ENCODE peak calls at places on chromosomes 5 and 9, in five cellular contexts. I is H1, A is H9, E is mesendoderm, T is neuronal stem cell. R is an unnamed sample.

GRCh38 chr5:91977599-91977998 is 594.5 kb upstream of the ARRDC3 start:
- DNase-seq in I (no peak), A (no peak), E (peak; percentile 14), T (no peak), R (no peak)

GRCh38 chr9:134951461-134951860 is 33.7 kb upstream of the FCN1 start:
- DNase-seq in I (no peak), A (no peak), E (no peak), T (no peak), R (no peak)

GRCh38 chr5:73513996-73514395 is 15.8 kb downstream of the BTF3 start:
- DNase-seq in I (no peak), A (no peak), E (no peak), T (no peak), R (no peak)

GRCh38 chr9:95650720-95651119 is 133.9 kb upstream of the PTCH1 start:
- DNase-seq in I (no peak), A (no peak), E (no peak), T (no peak), R (no peak)

GRCh38 chr9:4714266-4715016 is 26.6 kb downstream of the AK3 start:
- DNase-seq in I (no peak), A (no peak), E (no peak), T (no peak), R (peak; percentile 50)

GRCh38 chr9:112041199-112041535 is 133.9 kb downstream of the SUSD1 start:
- DNase-seq in I (no peak), A (no peak), E (no peak), T (no peak), R (no peak)

GRCh38 chr9:5628530-5629311 is at the start of gene RIC1:
- DNase-seq in I (peak; percentile 67), A (peak; percentile 95), E (peak; percentile 97), T (peak; percentile 83), R (peak; percentile 89)

GRCh38 chr5:3310551-3311340 is 284.9 kb upstream of the IRX1 start:
- DNase-seq in I (no peak), A (no peak), E (no peak), T (no peak), R (no peak)

GRCh38 chr9:34496149-34496712 is 26.6 kb downstream of the ENHO start:
- DNase-seq in I (no peak), A (no peak), E (peak; percentile 49), T (no peak), R (no peak)

GRCh38 chr9:91913986-91914385 is 36.0 kb downstream of the ROR2 start:
- DNase-seq in I (no peak), A (no peak), E (no peak), T (no peak), R (no peak)

GRCh38 chr9:88777498-88778312 is 213.6 kb upstream of the S1PR3 start:
- DNase-seq in I (no peak), A (no peak), E (no peak), T (no peak), R (peak; percentile 60)

GRCh38 chr5:172117977-172118701 is 69.9 kb downstream of the STK10 start:
- DNase-seq in I (no peak), A (no peak), E (no peak), T (no peak), R (no peak)

GRCh38 chr5:176883700-176884570 is 15.2 kb downstream of the HK3 start:
- DNase-seq in I (no peak), A (no peak), E (no peak), T (no peak), R (no peak)

GRCh38 chr5:67035098-67035740 is 161.4 kb downstream of the CD180 start:
- DNase-seq in I (no peak), A (no peak), E (no peak), T (no peak), R (no peak)

GRCh38 chr9:36147441-36148175 is 11.1 kb downstream of the GLIPR2 start:
- DNase-seq in I (no peak), A (no peak), E (no peak), T (no peak), R (no peak)

GRCh38 chr5:146878471-146879172 is at the start of gene PPP2R2B:
- DNase-seq in I (no peak), A (peak; percentile 86), E (peak; percentile 78), T (peak; percentile 69), R (peak; percentile 1)

DNA sequence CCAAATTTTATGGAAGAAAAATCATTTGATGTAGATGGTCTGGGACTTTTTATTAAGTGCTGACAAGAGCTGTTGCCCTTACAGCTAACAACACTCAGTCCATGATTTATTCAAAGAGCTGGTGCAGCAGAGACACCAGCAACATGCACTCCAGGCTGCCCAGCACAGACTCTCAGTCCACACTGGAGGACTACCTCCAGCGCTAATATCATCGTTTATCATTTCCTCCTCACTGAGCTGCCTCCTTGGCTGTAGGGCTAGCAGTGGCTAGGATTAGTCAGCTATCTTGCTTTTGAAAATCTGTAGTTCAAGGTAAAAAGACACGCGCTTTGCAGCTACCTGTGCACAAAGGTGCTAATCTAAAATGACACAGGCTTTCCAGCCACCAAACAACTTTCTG is 264.6 kb upstream of the KIF2A start:
- DNase-seq in I (no peak), A (no peak), E (no peak), T (no peak), R (no peak)
- H3K18ac ChIP-seq in I (no peak overlapping the region), A (no peak overlapping the region), E (no peak overlapping the region), T (no peak overlapping the region), R (no peak overlapping the region)

GRCh38 chr5:111092062-111092853 is at the start of gene WDR36:
- DNase-seq in I (peak; percentile 81), A (peak; percentile 95), E (peak; percentile 97), T (peak; percentile 90), R (peak; percentile 92)
- H3K18ac ChIP-seq in I (peak within 1 kb of the TSS; percentile 10), A (peak within 1 kb of the TSS; percentile 68), E (no peak within 1 kb of the TSS), T (peak within 1 kb of the TSS; percentile 87), R (peak within 1 kb of the TSS; percentile 91)

GRCh38 chr9:110048976-110049698 is 158.8 kb downstream of the C9orf152 start:
- DNase-seq in I (no peak), A (peak; percentile 41), E (peak; percentile 59), T (no peak), R (no peak)

GRCh38 chr9:110049699-110050450 is 158.1 kb downstream of the C9orf152 start:
- DNase-seq in I (no peak), A (peak; percentile 48), E (peak; percentile 62), T (no peak), R (no peak)

GRCh38 chr9:110048473-110048975 is 159.4 kb downstream of the C9orf152 start:
- DNase-seq in I (peak; percentile 49), A (peak; percentile 85), E (peak; percentile 79), T (peak; percentile 70), R (peak; percentile 79)

GRCh38 chr9:110047232-110047954 is 160.6 kb downstream of the C9orf152 start:
- DNase-seq in I (peak; percentile 66), A (peak; percentile 67), E (peak; percentile 66), T (no peak), R (no peak)

DNA sequence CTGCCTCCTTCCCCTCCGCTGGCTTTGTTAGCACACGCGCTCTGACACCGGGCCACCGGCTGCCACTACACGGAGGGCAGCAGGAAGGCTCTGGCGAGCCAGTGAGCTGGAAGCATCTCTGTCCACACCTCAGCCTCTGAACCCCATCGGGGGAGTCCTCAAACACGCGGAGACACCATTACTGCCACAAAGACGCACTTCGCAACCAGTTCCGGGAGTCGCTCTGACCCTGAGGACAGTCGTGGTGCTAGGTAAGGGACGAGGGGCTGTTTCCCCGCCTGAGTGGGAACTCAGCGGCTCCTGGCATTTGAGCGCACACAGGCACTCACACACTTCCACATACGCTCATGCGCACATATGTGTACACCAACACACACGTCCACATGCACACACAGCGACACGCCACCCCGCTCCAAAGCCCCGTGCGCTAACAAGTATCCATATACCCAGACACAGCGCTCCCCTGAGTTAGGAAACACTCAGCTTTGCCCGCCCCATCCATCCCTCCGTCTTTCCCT is 159.9 kb downstream of the C9orf152 start:
- DNase-seq in I (no peak), A (peak; percentile 56), E (peak; percentile 51), T (no peak), R (no peak)
- H3K18ac ChIP-seq in I (peak overlapping the region; percentile 93), A (peak overlapping the region; percentile 69), E (no peak overlapping the region), T (peak overlapping the region; percentile 98), R (peak overlapping the region; percentile 22)

DNA sequence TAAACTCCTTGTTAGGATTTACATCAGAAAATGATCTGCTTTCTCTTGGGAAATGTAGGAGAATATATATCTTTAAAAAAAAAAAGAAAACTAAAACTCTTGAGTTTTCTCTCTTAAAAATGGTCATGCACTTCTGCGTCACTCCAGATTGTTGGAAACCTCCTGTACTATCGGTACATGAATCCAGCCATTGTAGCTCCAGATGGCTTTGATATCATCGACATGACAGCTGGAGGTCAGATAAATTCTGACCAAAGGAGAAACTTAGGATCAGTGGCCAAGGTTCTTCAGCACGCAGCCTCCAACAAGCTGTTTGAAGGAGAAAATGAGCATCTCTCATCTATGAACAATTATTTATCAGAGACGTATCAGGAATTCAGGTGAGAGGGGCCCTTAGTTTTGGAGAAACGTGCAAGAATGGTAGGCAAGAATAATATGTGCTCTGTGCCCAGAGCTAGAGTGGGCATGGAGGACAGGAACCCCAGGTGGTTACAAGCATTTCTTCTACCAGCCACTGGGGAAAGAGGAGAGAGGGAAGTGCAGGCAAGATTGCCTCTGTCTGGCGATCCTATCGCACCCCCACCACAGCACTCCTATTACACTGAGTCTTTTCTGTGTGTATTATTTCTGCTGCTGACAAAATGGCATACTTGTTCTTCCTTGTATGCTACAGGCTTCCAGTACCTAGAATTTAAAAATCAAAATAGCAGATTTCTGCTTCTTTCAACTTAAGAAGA is 41.4 kb upstream of the F2R start:
- DNase-seq in I (no peak), A (no peak), E (no peak), T (no peak), R (no peak)
- H3K18ac ChIP-seq in I (no peak overlapping the region), A (no peak overlapping the region), E (no peak overlapping the region), T (no peak overlapping the region), R (peak overlapping the region; percentile 62)

DNA sequence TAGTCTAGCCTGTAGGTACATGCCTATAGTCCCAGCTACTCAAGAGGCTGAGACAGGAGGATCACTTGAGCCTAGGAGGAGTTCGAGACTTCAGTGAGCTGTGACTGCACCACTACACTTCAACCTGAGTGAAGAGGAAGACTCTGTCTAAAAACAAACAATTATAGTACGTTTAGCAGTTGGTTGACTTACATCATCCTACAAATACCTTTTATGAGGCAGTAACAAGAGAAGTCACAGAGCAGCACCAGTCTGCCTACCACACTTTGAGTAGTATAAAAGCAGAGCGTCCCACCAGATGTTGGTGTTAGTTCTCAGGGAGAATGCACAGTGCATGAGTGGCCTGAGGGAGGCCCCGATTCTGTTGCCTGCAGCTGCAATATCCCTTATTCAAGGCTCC is 16.1 kb downstream of the ZFR start:
- DNase-seq in I (no peak), A (no peak), E (no peak), T (no peak), R (no peak)
- H3K18ac ChIP-seq in I (no peak overlapping the region), A (no peak overlapping the region), E (no peak overlapping the region), T (no peak overlapping the region), R (no peak overlapping the region)

DNA sequence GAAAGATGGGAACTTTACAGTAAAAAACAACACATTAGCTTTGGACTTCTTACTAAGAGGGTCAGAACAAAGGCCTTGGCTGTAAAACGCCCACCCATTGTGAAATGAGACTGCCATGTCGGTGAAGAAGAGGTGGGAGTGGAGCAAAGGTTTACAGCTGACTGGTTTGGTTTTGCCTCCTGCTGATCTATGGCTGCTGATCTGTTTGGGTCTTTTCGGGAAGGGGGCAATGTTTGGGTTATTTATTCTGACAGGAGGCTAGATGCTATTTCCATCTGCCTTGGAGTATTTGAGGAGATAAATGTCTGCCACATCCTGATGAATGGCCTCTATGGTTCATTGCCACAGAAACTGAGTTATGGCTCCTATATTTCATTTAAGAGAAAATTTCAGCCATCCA is 408.7 kb downstream of the TLE4 start:
- DNase-seq in I (no peak), A (no peak), E (no peak), T (peak; percentile 21), R (no peak)
- H3K18ac ChIP-seq in I (no peak overlapping the region), A (no peak overlapping the region), E (no peak overlapping the region), T (no peak overlapping the region), R (no peak overlapping the region)